ENCODE peak calls at places on chromosomes 7 and 10, in nine cellular contexts. One of them, this sample, is unnamed.

GRCh38 chr10:69801094-69801433 is 642 bp upstream of the COL13A1 start:
- DNase-seq in suprapubic skin: no peak
- DNase-seq in AG20443: peak
- DNase-seq in T-cell: no peak
- DNase-seq in M059J: peak
- DNase-seq in transverse colon: peak
- DNase-seq in GM12891: peak
- DNase-seq in NCI-H2171 treated with DMSO at 0.1 percent for 48 hours: peak
- DNase-seq in GDM1: no peak
- DNase-seq in this sample: no peak

GRCh38 chr7:38658916-38659315 is 27.7 kb upstream of the AMPH start:
- DNase-seq in T-cell: no peak
- DNase-seq in M059J: peak
- DNase-seq in GM12891: no peak
- DNase-seq in suprapubic skin: no peak
- DNase-seq in AG20443: no peak
- DNase-seq in NCI-H2171 treated with DMSO at 0.1 percent for 48 hours: no peak
- DNase-seq in GDM1: no peak
- DNase-seq in transverse colon: no peak
- DNase-seq in this sample: no peak

GRCh38 chr10:7121154-7121797 is 289.6 kb downstream of the SFMBT2 start:
- DNase-seq in GM12891: peak
- DNase-seq in suprapubic skin: no peak
- DNase-seq in transverse colon: peak
- DNase-seq in M059J: peak
- DNase-seq in T-cell: peak
- DNase-seq in AG20443: peak
- DNase-seq in GDM1: peak
- DNase-seq in NCI-H2171 treated with DMSO at 0.1 percent for 48 hours: no peak
- DNase-seq in this sample: no peak

GRCh38 chr10:51244739-51245138 is 170.5 kb downstream of the PRKG1 start:
- DNase-seq in GDM1: no peak
- DNase-seq in transverse colon: no peak
- DNase-seq in suprapubic skin: no peak
- DNase-seq in M059J: peak
- DNase-seq in GM12891: no peak
- DNase-seq in T-cell: no peak
- DNase-seq in AG20443: peak
- DNase-seq in NCI-H2171 treated with DMSO at 0.1 percent for 48 hours: no peak
- DNase-seq in this sample: peak

GRCh38 chr7:105402221-105403095 is 13.7 kb upstream of the SRPK2 start:
- DNase-seq in GDM1: no peak
- DNase-seq in GM12891: no peak
- DNase-seq in M059J: no peak
- DNase-seq in T-cell: no peak
- DNase-seq in transverse colon: no peak
- DNase-seq in AG20443: no peak
- DNase-seq in suprapubic skin: no peak
- DNase-seq in NCI-H2171 treated with DMSO at 0.1 percent for 48 hours: no peak
- DNase-seq in this sample: peak

GRCh38 chr7:40551685-40552576 is 417.1 kb downstream of the SUGCT start:
- DNase-seq in suprapubic skin: no peak
- DNase-seq in M059J: peak
- DNase-seq in GDM1: peak
- DNase-seq in GM12891: no peak
- DNase-seq in AG20443: peak
- DNase-seq in T-cell: no peak
- DNase-seq in transverse colon: no peak
- DNase-seq in NCI-H2171 treated with DMSO at 0.1 percent for 48 hours: no peak
- DNase-seq in this sample: peak

GRCh38 chr10:125157473-125157865 is 2.9 kb downstream of the CTBP2 start:
- DNase-seq in AG20443: no peak
- DNase-seq in transverse colon: no peak
- DNase-seq in M059J: no peak
- DNase-seq in T-cell: no peak
- DNase-seq in GDM1: no peak
- DNase-seq in NCI-H2171 treated with DMSO at 0.1 percent for 48 hours: no peak
- DNase-seq in GM12891: no peak
- DNase-seq in suprapubic skin: no peak
- DNase-seq in this sample: no peak

GRCh38 chr10:16909271-16909767 is 92.1 kb upstream of the RSU1 start:
- DNase-seq in T-cell: no peak
- DNase-seq in transverse colon: no peak
- DNase-seq in M059J: no peak
- DNase-seq in NCI-H2171 treated with DMSO at 0.1 percent for 48 hours: no peak
- DNase-seq in GDM1: no peak
- DNase-seq in GM12891: no peak
- DNase-seq in suprapubic skin: no peak
- DNase-seq in AG20443: no peak
- DNase-seq in this sample: peak

GRCh38 chr10:126919426-126919825 is 14.2 kb downstream of the DOCK1 start:
- DNase-seq in AG20443: no peak
- DNase-seq in M059J: no peak
- DNase-seq in suprapubic skin: peak
- DNase-seq in transverse colon: no peak
- DNase-seq in GDM1: no peak
- DNase-seq in GM12891: no peak
- DNase-seq in T-cell: no peak
- DNase-seq in NCI-H2171 treated with DMSO at 0.1 percent for 48 hours: no peak
- DNase-seq in this sample: no peak

GRCh38 chr10:44990302-44990655 is 10.4 kb upstream of the ZNF22 start:
- DNase-seq in NCI-H2171 treated with DMSO at 0.1 percent for 48 hours: no peak
- DNase-seq in GDM1: no peak
- DNase-seq in M059J: no peak
- DNase-seq in GM12891: no peak
- DNase-seq in suprapubic skin: peak
- DNase-seq in AG20443: no peak
- DNase-seq in T-cell: no peak
- DNase-seq in transverse colon: no peak
- DNase-seq in this sample: no peak

GRCh38 chr7:86339051-86339450 is 304.7 kb upstream of the GRM3 start:
- DNase-seq in M059J: no peak
- DNase-seq in AG20443: no peak
- DNase-seq in transverse colon: no peak
- DNase-seq in GM12891: no peak
- DNase-seq in GDM1: no peak
- DNase-seq in suprapubic skin: no peak
- DNase-seq in T-cell: no peak
- DNase-seq in NCI-H2171 treated with DMSO at 0.1 percent for 48 hours: no peak
- DNase-seq in this sample: no peak

GRCh38 chr10:106571216-106571954 is 593.1 kb downstream of the SORCS1 start:
- DNase-seq in transverse colon: no peak
- DNase-seq in GDM1: no peak
- DNase-seq in GM12891: no peak
- DNase-seq in AG20443: peak
- DNase-seq in T-cell: no peak
- DNase-seq in M059J: peak
- DNase-seq in NCI-H2171 treated with DMSO at 0.1 percent for 48 hours: no peak
- DNase-seq in suprapubic skin: no peak
- DNase-seq in this sample: no peak

GRCh38 chr7:138267934-138268333 is 191.7 kb downstream of the AKR1D1 start:
- DNase-seq in M059J: no peak
- DNase-seq in AG20443: no peak
- DNase-seq in GDM1: no peak
- DNase-seq in NCI-H2171 treated with DMSO at 0.1 percent for 48 hours: no peak
- DNase-seq in T-cell: no peak
- DNase-seq in transverse colon: no peak
- DNase-seq in GM12891: no peak
- DNase-seq in suprapubic skin: no peak
- DNase-seq in this sample: no peak

GRCh38 chr10:63105811-63106755 is 27.0 kb upstream of the NRBF2 start:
- DNase-seq in GM12891: no peak
- DNase-seq in transverse colon: no peak
- DNase-seq in GDM1: no peak
- DNase-seq in M059J: peak
- DNase-seq in T-cell: no peak
- DNase-seq in suprapubic skin: peak
- DNase-seq in AG20443: peak
- DNase-seq in NCI-H2171 treated with DMSO at 0.1 percent for 48 hours: no peak
- DNase-seq in this sample: peak

GRCh38 chr10:110286841-110287240 is 17.9 kb downstream of the SMNDC1 start:
- DNase-seq in M059J: peak
- DNase-seq in suprapubic skin: no peak
- DNase-seq in AG20443: no peak
- DNase-seq in GDM1: no peak
- DNase-seq in transverse colon: no peak
- DNase-seq in NCI-H2171 treated with DMSO at 0.1 percent for 48 hours: no peak
- DNase-seq in GM12891: no peak
- DNase-seq in T-cell: no peak
- DNase-seq in this sample: no peak

This sample was measured in stromal cell of bone marrow.